ENCODE peak calls at places on chromosomes 5 and 9, in four cellular contexts. One of them, this sample, is unnamed.

GRCh38 chr5:155260798-155261197 is 247.2 kb downstream of the KIF4B start:
- DNase-seq in K562: no peak
- DNase-seq in GM12878: no peak
- DNase-seq in HepG2: peak
- DNase-seq in this sample: peak

GRCh38 chr9:116868212-116868611 is 181.1 kb downstream of the TRIM32 start:
- DNase-seq in K562: no peak
- DNase-seq in GM12878: no peak
- DNase-seq in HepG2: peak
- DNase-seq in this sample: no peak

GRCh38 chr5:10880934-10881333 is 119.9 kb upstream of the DAP start:
- DNase-seq in K562: no peak
- DNase-seq in GM12878: no peak
- DNase-seq in HepG2: no peak
- DNase-seq in this sample: no peak

GRCh38 chr9:91949946-91950664 is at the start of gene ROR2:
- DNase-seq in K562: peak
- DNase-seq in GM12878: no peak
- DNase-seq in HepG2: no peak
- DNase-seq in this sample: peak

GRCh38 chr5:75509956-75510355 is 1.5 kb downstream of the CERT1 start:
- DNase-seq in K562: no peak
- DNase-seq in GM12878: no peak
- DNase-seq in HepG2: peak
- DNase-seq in this sample: no peak

GRCh38 chr5:109089191-109089590 is 320.6 kb downstream of the PJA2 start:
- DNase-seq in K562: no peak
- DNase-seq in GM12878: no peak
- DNase-seq in HepG2: no peak
- DNase-seq in this sample: no peak

GRCh38 chr5:74622944-74623343 is 17.6 kb downstream of the ENC1 start:
- DNase-seq in K562: no peak
- DNase-seq in GM12878: no peak
- DNase-seq in HepG2: no peak
- DNase-seq in this sample: no peak

GRCh38 chr5:117561531-117561930 is 986.9 kb upstream of the SEMA6A start:
- DNase-seq in K562: no peak
- DNase-seq in GM12878: no peak
- DNase-seq in HepG2: no peak
- DNase-seq in this sample: no peak

GRCh38 chr5:132264546-132265335 is 7.2 kb downstream of the PDLIM4 start:
- DNase-seq in K562: peak
- DNase-seq in GM12878: no peak
- DNase-seq in HepG2: no peak
- DNase-seq in this sample: no peak

GRCh38 chr5:138974227-138975063 is 99.3 kb upstream of the LRRTM2 start:
- DNase-seq in K562: peak
- DNase-seq in GM12878: no peak
- DNase-seq in HepG2: no peak
- DNase-seq in this sample: no peak

GRCh38 chr5:124234022-124234899 is 512.2 kb downstream of the ZNF608 start:
- DNase-seq in K562: no peak
- DNase-seq in GM12878: no peak
- DNase-seq in HepG2: no peak
- DNase-seq in this sample: no peak

GRCh38 chr9:129141066-129142041 is 30.1 kb downstream of the PTPA start:
- DNase-seq in K562: no peak
- DNase-seq in GM12878: peak
- DNase-seq in HepG2: no peak
- DNase-seq in this sample: no peak

GRCh38 chr5:147935032-147935431 is 28.7 kb upstream of the C5orf46 start:
- DNase-seq in K562: no peak
- DNase-seq in GM12878: no peak
- DNase-seq in HepG2: peak
- DNase-seq in this sample: no peak

GRCh38 chr5:117318528-117318927 is 743.9 kb upstream of the SEMA6A start:
- DNase-seq in K562: no peak
- DNase-seq in GM12878: no peak
- DNase-seq in HepG2: no peak
- DNase-seq in this sample: peak

GRCh38 chr9:132078369-132079356 is 1.0 kb downstream of the MED27 start:
- DNase-seq in K562: peak
- DNase-seq in GM12878: no peak
- DNase-seq in HepG2: no peak
- DNase-seq in this sample: no peak

GRCh38 chr5:94969174-94969573 is 315.7 kb downstream of the MCTP1 start:
- DNase-seq in K562: no peak
- DNase-seq in GM12878: no peak
- DNase-seq in HepG2: no peak
- DNase-seq in this sample: no peak

GRCh38 chr5:64635056-64635686 is 55.1 kb upstream of the SHISAL2B start:
- DNase-seq in K562: peak
- DNase-seq in GM12878: no peak
- DNase-seq in HepG2: no peak
- DNase-seq in this sample: no peak

GRCh38 chr9:71844808-71845207 is 66.2 kb downstream of the ABHD17B start:
- DNase-seq in K562: no peak
- DNase-seq in GM12878: no peak
- DNase-seq in HepG2: no peak
- DNase-seq in this sample: no peak

GRCh38 chr9:9016597-9016996 is 1217.0 kb upstream of the DMAC1 start:
- DNase-seq in K562: no peak
- DNase-seq in GM12878: no peak
- DNase-seq in HepG2: peak
- DNase-seq in this sample: no peak

GRCh38 chr9:92763721-92764380 is 782 bp downstream of the BICD2 start:
- DNase-seq in K562: peak
- DNase-seq in GM12878: no peak
- DNase-seq in HepG2: no peak
- DNase-seq in this sample: peak

GRCh38 chr9:136372561-136373299 is 739 bp downstream of the CARD9 start:
- DNase-seq in K562: peak
- DNase-seq in GM12878: no peak
- DNase-seq in HepG2: peak
- DNase-seq in this sample: peak

GRCh38 chr5:143182106-143182505 is 221.4 kb downstream of the NR3C1 start:
- DNase-seq in K562: no peak
- DNase-seq in GM12878: no peak
- DNase-seq in HepG2: no peak
- DNase-seq in this sample: no peak
- TF ChIP-seq CREM in K562: no peak
- TF ChIP-seq CREM in GM12878: no peak
- TF ChIP-seq CREM in HepG2: no peak
- TF ChIP-seq CREM in this sample: no peak

DNA sequence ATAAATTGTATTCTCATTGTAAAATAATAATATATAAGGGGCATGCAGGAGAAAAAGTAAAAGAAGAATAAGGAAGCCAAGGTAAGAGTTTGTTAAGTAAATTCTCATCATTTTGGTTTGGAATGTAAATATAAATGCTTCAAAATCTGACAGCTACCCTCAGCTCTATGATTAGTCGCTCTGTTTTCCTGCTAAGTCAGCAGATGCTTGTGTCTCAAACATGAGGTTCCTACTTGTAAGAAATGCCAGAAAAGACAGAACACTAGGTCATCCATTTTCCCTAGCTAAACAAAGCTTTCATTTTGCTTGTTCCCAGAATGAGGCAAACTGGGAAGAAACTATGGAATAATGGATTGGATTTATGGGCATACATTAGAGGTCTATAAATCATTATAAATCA is 293.1 kb downstream of the DMRTA1 start:
- DNase-seq in K562: no peak
- DNase-seq in GM12878: no peak
- DNase-seq in HepG2: no peak
- DNase-seq in this sample: no peak
- TF ChIP-seq CREM in K562: no peak
- TF ChIP-seq CREM in GM12878: no peak
- TF ChIP-seq CREM in HepG2: no peak
- TF ChIP-seq CREM in this sample: no peak

GRCh38 chr9:134606951-134607733 is 34.5 kb upstream of the COL5A1 start:
- DNase-seq in K562: peak
- DNase-seq in GM12878: no peak
- DNase-seq in HepG2: no peak
- DNase-seq in this sample: peak
- TF ChIP-seq CREM in K562: no peak
- TF ChIP-seq CREM in GM12878: no peak
- TF ChIP-seq CREM in HepG2: no peak
- TF ChIP-seq CREM in this sample: no peak

GRCh38 chr5:53879708-53880356 is 319.4 kb downstream of the NDUFS4 start:
- DNase-seq in K562: no peak
- DNase-seq in GM12878: no peak
- DNase-seq in HepG2: peak
- DNase-seq in this sample: no peak

GRCh38 chr5:53874409-53874808 is 314.0 kb downstream of the NDUFS4 start:
- DNase-seq in K562: no peak
- DNase-seq in GM12878: no peak
- DNase-seq in HepG2: no peak
- DNase-seq in this sample: peak

GRCh38 chr5:53878015-53878414 is 317.6 kb downstream of the NDUFS4 start:
- DNase-seq in K562: no peak
- DNase-seq in GM12878: no peak
- DNase-seq in HepG2: no peak
- DNase-seq in this sample: no peak

GRCh38 chr5:53882637-53883036 is 322.2 kb downstream of the NDUFS4 start:
- DNase-seq in K562: no peak
- DNase-seq in GM12878: no peak
- DNase-seq in HepG2: no peak
- DNase-seq in this sample: peak

DNA sequence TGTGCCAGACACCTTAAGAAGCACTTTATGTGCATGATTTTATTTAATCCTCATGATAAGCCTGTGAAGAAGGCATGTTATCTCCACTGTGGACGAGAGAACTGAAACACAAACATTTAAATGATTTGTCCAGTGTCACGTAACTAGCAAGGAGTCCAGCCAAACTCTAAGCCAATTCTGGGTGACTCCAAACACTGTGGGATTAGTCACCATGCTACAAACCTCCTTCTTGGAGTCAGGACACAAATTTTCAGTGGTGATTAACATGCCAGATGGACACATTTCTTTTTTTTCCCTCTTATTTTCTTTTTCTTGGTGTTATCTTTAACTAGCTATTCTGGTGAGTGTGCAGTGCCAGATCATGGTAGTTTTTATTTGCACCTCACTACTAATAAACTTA is 316.8 kb downstream of the NDUFS4 start:
- DNase-seq in K562: no peak
- DNase-seq in GM12878: no peak
- DNase-seq in HepG2: no peak
- DNase-seq in this sample: no peak
- TF ChIP-seq CREM in K562: no peak
- TF ChIP-seq CREM in GM12878: no peak
- TF ChIP-seq CREM in HepG2: no peak
- TF ChIP-seq CREM in this sample: no peak

GRCh38 chr9:87305123-87305522 is 192.5 kb upstream of the DAPK1 start:
- DNase-seq in K562: no peak
- DNase-seq in GM12878: no peak
- DNase-seq in HepG2: no peak
- DNase-seq in this sample: no peak
- TF ChIP-seq CREM in K562: no peak
- TF ChIP-seq CREM in GM12878: no peak
- TF ChIP-seq CREM in HepG2: no peak
- TF ChIP-seq CREM in this sample: no peak

GRCh38 chr9:124964604-124965003 is 23.7 kb upstream of the GOLGA1 start:
- DNase-seq in K562: no peak
- DNase-seq in GM12878: no peak
- DNase-seq in HepG2: no peak
- DNase-seq in this sample: no peak

GRCh38 chr9:124964056-124964455 is 23.2 kb upstream of the GOLGA1 start:
- DNase-seq in K562: no peak
- DNase-seq in GM12878: no peak
- DNase-seq in HepG2: no peak
- DNase-seq in this sample: no peak

GRCh38 chr9:124960409-124960752 is 19.5 kb upstream of the GOLGA1 start:
- DNase-seq in K562: no peak
- DNase-seq in GM12878: no peak
- DNase-seq in HepG2: no peak
- DNase-seq in this sample: no peak
- TF ChIP-seq CREM in K562: no peak
- TF ChIP-seq CREM in GM12878: no peak
- TF ChIP-seq CREM in HepG2: no peak
- TF ChIP-seq CREM in this sample: no peak

DNA sequence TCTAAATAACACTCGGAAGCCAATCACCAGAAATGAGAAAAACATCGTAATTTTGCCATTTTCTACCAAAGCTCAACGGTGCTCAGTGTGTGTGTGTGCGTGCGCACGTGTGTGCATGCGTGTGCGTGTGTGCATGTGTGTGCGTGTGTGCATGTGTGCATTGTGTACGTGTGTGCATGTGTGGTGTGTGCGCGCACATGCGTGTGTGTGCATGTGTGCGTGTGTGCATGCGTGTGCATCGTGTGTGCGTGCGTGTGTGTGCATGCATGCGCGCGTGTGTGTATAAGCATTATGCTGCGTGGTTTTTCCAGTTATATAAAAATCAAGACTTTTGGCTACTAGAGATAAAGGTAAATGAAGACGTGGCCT is 165.0 kb downstream of the DAB2IP start:
- DNase-seq in K562: no peak
- DNase-seq in GM12878: no peak
- DNase-seq in HepG2: no peak
- DNase-seq in this sample: no peak
- TF ChIP-seq CREM in K562: no peak
- TF ChIP-seq CREM in GM12878: no peak
- TF ChIP-seq CREM in HepG2: no peak
- TF ChIP-seq CREM in this sample: no peak

DNA sequence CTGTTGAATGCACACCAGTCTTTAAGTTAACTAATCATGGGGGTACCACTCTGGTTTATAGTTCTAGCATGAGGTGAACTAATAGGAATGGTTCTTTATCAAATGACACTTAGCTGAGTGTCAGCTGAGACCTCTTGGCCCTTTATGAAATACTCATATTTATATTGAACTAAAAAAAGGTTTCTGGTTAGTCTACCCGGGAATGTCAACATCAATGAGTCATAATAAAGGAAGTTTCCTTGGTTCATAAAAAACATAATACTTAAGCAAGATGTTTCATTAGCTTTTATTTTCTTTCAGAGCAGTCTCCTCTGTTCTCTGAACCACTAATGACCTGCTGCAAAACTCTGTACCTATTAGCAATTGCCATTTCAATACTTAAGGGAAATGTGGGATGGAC is 13.7 kb downstream of the DAB2 start:
- DNase-seq in K562: no peak
- DNase-seq in GM12878: no peak
- DNase-seq in HepG2: no peak
- DNase-seq in this sample: no peak
- TF ChIP-seq CREM in K562: no peak
- TF ChIP-seq CREM in GM12878: no peak
- TF ChIP-seq CREM in HepG2: no peak
- TF ChIP-seq CREM in this sample: no peak

DNA sequence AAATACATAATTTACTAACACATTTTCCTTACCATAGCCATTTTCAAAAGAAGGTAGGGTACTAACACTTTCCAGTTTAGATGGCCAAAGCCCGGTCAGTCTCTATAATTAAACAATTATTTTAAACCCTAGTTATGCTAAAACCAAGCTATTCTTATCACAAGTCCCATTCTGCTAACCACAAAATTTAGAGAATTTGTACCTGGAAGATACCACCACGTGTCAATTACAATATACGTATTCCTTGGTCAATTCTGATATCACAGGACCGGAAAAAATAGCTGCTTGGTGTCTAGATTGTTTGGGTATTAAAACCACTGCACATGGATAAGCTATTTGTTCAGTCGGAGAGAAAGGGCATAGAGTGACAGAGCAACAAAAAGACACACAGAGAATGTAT is 18.9 kb upstream of the SKP1 start:
- DNase-seq in K562: no peak
- DNase-seq in GM12878: no peak
- DNase-seq in HepG2: no peak
- DNase-seq in this sample: no peak
- TF ChIP-seq CREM in K562: no peak
- TF ChIP-seq CREM in GM12878: no peak
- TF ChIP-seq CREM in HepG2: no peak
- TF ChIP-seq CREM in this sample: no peak